ENCODE peak calls at places on chromosomes 11 and 22, in five cellular contexts. O is midbrain, S is neural crest cell, Q is activated T-cell treated with anti-CD3 and anti-CD28 coated beads for 48 hours, V is right lobe of liver. R is an unnamed sample.
A peak's percentile ranks its signal among the peaks of the same experiment; 100 is the strongest.

GRCh38 chr11:71207563-71207962 is 44.8 kb downstream of the SHANK2 start:
- DNase-seq in S (no peak), Q (no peak), V (peak; percentile 91), O (no peak), R (no peak)

GRCh38 chr22:44026630-44027511 is 2.8 kb downstream of the PARVB start:
- DNase-seq in V (peak; percentile 71), S (no peak), Q (peak; percentile 60), O (peak; percentile 29), R (no peak)

GRCh38 chr11:91664521-91664920 is 560.1 kb upstream of the FAT3 start:
- DNase-seq in V (no peak), Q (no peak), S (no peak), O (no peak), R (no peak)

GRCh38 chr11:63870351-63871197 is 31.7 kb downstream of the MARK2 start:
- DNase-seq in V (no peak), Q (peak; percentile 5), S (no peak), O (no peak), R (peak; percentile 21)

GRCh38 chr11:3626250-3626960 is 15.4 kb downstream of the ART5 start:
- DNase-seq in Q (no peak), O (peak; percentile 7), V (no peak), S (no peak), R (no peak)

GRCh38 chr22:30208631-30209603 is 37.6 kb downstream of the LIF start:
- DNase-seq in Q (no peak), V (no peak), S (no peak), O (no peak), R (peak; percentile 85)

GRCh38 chr11:66720223-66720898 is 8.7 kb downstream of the SPTBN2 start:
- DNase-seq in V (no peak), Q (peak; percentile 40), O (no peak), S (peak; percentile 18), R (peak; percentile 65)

GRCh38 chr22:37274380-37274862 is 7.9 kb upstream of the CYTH4 start:
- DNase-seq in Q (no peak), V (peak; percentile 60), O (peak; percentile 42), S (no peak), R (no peak)

GRCh38 chr22:48782817-48783511 is 1044.7 kb downstream of the BRD1 start:
- DNase-seq in V (no peak), O (peak; percentile 19), Q (no peak), S (peak; percentile 21), R (no peak)

GRCh38 chr11:72962084-72962483 is 147.9 kb downstream of the ATG16L2 start:
- DNase-seq in S (no peak), O (no peak), Q (no peak), V (no peak), R (peak; percentile 24)

GRCh38 chr11:119727523-119728081 is 1.4 kb downstream of the NECTIN1 start:
- DNase-seq in Q (no peak), O (no peak), S (peak; percentile 58), V (peak; percentile 60), R (peak; percentile 33)

GRCh38 chr11:97856666-97857065 is 1164.1 kb upstream of the CNTN5 start:
- DNase-seq in S (no peak), Q (no peak), V (no peak), O (no peak), R (no peak)

GRCh38 chr11:70547821-70548670 is 149.7 kb downstream of the CTTN start:
- DNase-seq in V (no peak), Q (no peak), S (no peak), O (no peak), R (no peak)

GRCh38 chr11:47412152-47412746 is 3.9 kb downstream of the SLC39A13 start:
- DNase-seq in V (no peak), S (peak; percentile 75), Q (peak; percentile 62), O (peak; percentile 74), R (peak; percentile 64)

GRCh38 chr22:48718818-48719500 is 1108.7 kb downstream of the BRD1 start:
- DNase-seq in S (no peak), Q (no peak), V (no peak), O (no peak), R (no peak)

GRCh38 chr11:109954534-109954933 is 138.7 kb upstream of the ZC3H12C start:
- DNase-seq in V (no peak), O (no peak), Q (no peak), S (no peak), R (no peak)